ENCODE peak calls at places on chromosomes 4 and X, in four cellular contexts. F is lower lobe of right lung, T is mammary epithelial cell, Z is IMR-90. O is an unnamed sample.

GRCh38 chrX:670596-670995 is 40.0 kb downstream of the SHOX start:
- DNase-seq in F (no peak), T (no peak), Z (no peak), O (no peak)

GRCh38 chrX:38870386-38870895 is 69.2 kb downstream of the MID1IP1 start:
- DNase-seq in F (peak), T (no peak), Z (peak), O (no peak)

GRCh38 chr4:168408620-168409019 is 71.7 kb downstream of the DDX60L start:
- DNase-seq in Z (peak), T (peak), F (no peak), O (peak)

GRCh38 chrX:74421181-74422028 is at the start of gene SLC16A2:
- DNase-seq in F (peak), Z (peak), T (peak), O (peak)

GRCh38 chr4:16205298-16206164 is 20.7 kb downstream of the TAPT1 start:
- DNase-seq in Z (no peak), F (no peak), T (no peak), O (peak)

GRCh38 chr4:74100531-74100930 is 1.5 kb upstream of the CXCL2 start:
- DNase-seq in T (no peak), Z (no peak), F (no peak), O (no peak)

GRCh38 chr4:105933083-105933482 is 37.8 kb downstream of the NPNT start:
- DNase-seq in F (no peak), Z (no peak), T (no peak), O (no peak)

GRCh38 chr4:70187216-70187615 is 8.3 kb upstream of the ODAM start:
- DNase-seq in Z (no peak), F (no peak), T (no peak), O (no peak)

GRCh38 chr4:121144021-121144420 is 20.1 kb downstream of the TNIP3 start:
- DNase-seq in T (no peak), F (no peak), Z (no peak), O (no peak)

GRCh38 chrX:29911673-29912072 is 303.7 kb upstream of the MAGEB2 start:
- DNase-seq in T (no peak), F (no peak), Z (no peak), O (peak)

GRCh38 chr4:121358473-121358872 is 22.3 kb downstream of the QRFPR start:
- DNase-seq in F (no peak), T (peak), Z (peak), O (peak)

GRCh38 chr4:42789168-42789567 is 103.3 kb upstream of the GRXCR1 start:
- DNase-seq in T (no peak), Z (no peak), F (no peak), O (no peak)

GRCh38 chrX:119479845-119480244 is 11.6 kb downstream of the SLC25A5 start:
- DNase-seq in F (no peak), Z (no peak), T (peak), O (no peak)

GRCh38 chr4:189121336-189121735 is 819.3 kb upstream of the FRG1 start:
- DNase-seq in T (no peak), Z (no peak), F (no peak), O (no peak)

GRCh38 chr4:7466904-7467303 is 32.2 kb upstream of the PSAPL1 start:
- DNase-seq in T (no peak), F (no peak), Z (no peak), O (no peak)

GRCh38 chr4:2356123-2357069 is 62.0 kb downstream of the ZFYVE28 start:
- DNase-seq in Z (no peak), F (peak), T (no peak), O (no peak)

GRCh38 chr4:109079177-109079576 is 223.3 kb downstream of the COL25A1 start:
- DNase-seq in T (no peak), F (no peak), Z (peak), O (no peak)

GRCh38 chr4:54227261-54228063 is 1.6 kb upstream of the PDGFRA start:
- DNase-seq in F (peak), Z (peak), T (peak), O (peak)

GRCh38 chr4:108072300-108072699 is 82.6 kb downstream of the HADH start:
- DNase-seq in F (no peak), Z (no peak), T (no peak), O (no peak)

GRCh38 chr4:102606261-102606660 is 105.1 kb downstream of the NFKB1 start:
- DNase-seq in F (no peak), T (no peak), Z (no peak), O (no peak)

GRCh38 chr4:101981756-101982155 is 191.2 kb downstream of the BANK1 start:
- DNase-seq in T (peak), Z (no peak), F (no peak), O (no peak)

GRCh38 chrX:54482839-54483593 is 13.0 kb downstream of the FGD1 start:
- DNase-seq in T (no peak), Z (no peak), F (no peak), O (no peak)

GRCh38 chr4:72112514-72113156 is 80.8 kb downstream of the NPFFR2 start:
- DNase-seq in T (peak), F (no peak), Z (peak), O (peak)

GRCh38 chr4:7680731-7681130 is 246.0 kb upstream of the PSAPL1 start:
- DNase-seq in T (no peak), F (no peak), Z (no peak), O (no peak)

GRCh38 chr4:88320174-88320779 is 35.9 kb upstream of the PPM1K start:
- DNase-seq in F (no peak), Z (no peak), T (peak), O (no peak)

GRCh38 chrX:54495814-54496516 is at the start of gene FGD1:
- DNase-seq in Z (peak), T (peak), F (peak), O (peak)

GRCh38 chrX:135194684-135195083 is 23.5 kb upstream of the CT55 start:
- DNase-seq in Z (no peak), T (no peak), F (no peak), O (peak)

GRCh38 chr4:21113496-21114213 is 413.4 kb downstream of the PACRGL start:
- DNase-seq in T (peak), F (no peak), Z (no peak), O (no peak)

GRCh38 chr4:58138786-58139185 is 1028.6 kb upstream of the IGFBP7 start:
- DNase-seq in T (no peak), F (no peak), Z (no peak), O (no peak)

GRCh38 chr4:36256398-36256828 is 12.1 kb upstream of the ARAP2 start:
- DNase-seq in T (no peak), Z (no peak), F (no peak), O (no peak)

GRCh38 chr4:88276952-88277710 is 7.2 kb downstream of the PPM1K start:
- DNase-seq in Z (no peak), F (no peak), T (no peak), O (no peak)

GRCh38 chr4:125520258-125520990 is 205.7 kb downstream of the FAT4 start:
- DNase-seq in Z (peak), F (no peak), T (no peak), O (no peak)

GRCh38 chrX:43969504-43970501 is 3.4 kb downstream of the NDP start:
- DNase-seq in F (no peak), Z (peak), T (no peak), O (no peak)

DNA sequence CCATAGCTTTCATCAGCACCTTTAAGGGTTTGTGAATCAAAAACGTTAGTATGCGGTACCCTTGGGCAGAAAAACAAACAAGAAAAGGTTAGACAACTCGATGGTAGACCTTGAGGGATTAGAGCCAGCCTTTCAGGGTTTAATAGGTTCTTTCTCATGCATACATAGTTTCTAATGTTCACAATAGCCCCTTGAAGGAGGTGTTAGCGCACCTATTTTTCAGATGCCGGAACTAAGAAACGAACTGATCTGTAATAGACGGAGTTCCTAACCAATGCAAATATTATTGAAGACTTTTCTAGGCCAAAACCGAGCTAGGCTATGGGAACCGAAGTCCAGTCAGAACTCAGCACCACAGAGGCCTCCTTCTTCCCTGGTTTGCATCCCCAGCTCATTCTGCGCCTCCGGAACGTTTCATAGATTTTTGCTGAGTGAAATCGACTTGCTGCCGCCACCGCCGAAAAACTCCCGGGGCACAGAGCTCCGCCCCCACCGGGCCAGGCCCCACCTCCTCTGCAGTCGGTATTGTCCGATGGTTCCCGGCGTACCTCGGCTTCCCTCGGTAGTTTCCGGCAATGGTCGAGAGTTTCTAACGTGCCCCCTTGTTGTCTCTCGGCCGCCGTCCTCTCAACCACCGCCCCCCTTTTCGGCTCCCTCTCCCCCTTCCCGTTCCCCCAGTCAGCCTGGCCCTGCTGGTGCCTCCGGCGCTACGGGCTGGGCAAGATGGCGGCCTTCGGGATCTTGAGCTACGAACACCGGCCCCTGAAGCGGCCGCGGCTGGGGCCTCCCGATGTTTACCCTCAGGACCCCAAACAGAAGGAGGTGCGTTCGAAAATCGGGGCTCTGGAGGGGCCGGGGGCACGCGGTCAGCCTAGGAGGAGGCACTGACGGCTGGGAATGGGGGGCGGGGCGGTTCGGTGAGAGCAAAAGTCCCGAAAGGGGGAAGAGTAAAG is at the start of gene MED12:
- DNase-seq in T (peak), Z (peak), F (peak), O (peak)
- H3K4me3 ChIP-seq in T (peak), Z (peak), F (peak), O (peak)

GRCh38 chr4:186132577-186133277 is 28.2 kb downstream of the FAM149A start:
- DNase-seq in Z (peak), T (peak), F (no peak), O (peak)

GRCh38 chr4:186137193-186137792 is 32.8 kb downstream of the FAM149A start:
- DNase-seq in F (no peak), T (no peak), Z (peak), O (peak)

GRCh38 chr4:186128842-186129241 is 24.3 kb downstream of the FAM149A start:
- DNase-seq in F (no peak), T (no peak), Z (no peak), O (no peak)

GRCh38 chr4:186131935-186132334 is 27.4 kb downstream of the FAM149A start:
- DNase-seq in Z (no peak), F (no peak), T (no peak), O (no peak)

GRCh38 chr4:186134254-186134653 is 29.8 kb downstream of the FAM149A start:
- DNase-seq in Z (no peak), F (no peak), T (no peak), O (no peak)
- H3K4me3 ChIP-seq in Z (no peak), F (no peak), T (no peak), O (no peak)

DNA sequence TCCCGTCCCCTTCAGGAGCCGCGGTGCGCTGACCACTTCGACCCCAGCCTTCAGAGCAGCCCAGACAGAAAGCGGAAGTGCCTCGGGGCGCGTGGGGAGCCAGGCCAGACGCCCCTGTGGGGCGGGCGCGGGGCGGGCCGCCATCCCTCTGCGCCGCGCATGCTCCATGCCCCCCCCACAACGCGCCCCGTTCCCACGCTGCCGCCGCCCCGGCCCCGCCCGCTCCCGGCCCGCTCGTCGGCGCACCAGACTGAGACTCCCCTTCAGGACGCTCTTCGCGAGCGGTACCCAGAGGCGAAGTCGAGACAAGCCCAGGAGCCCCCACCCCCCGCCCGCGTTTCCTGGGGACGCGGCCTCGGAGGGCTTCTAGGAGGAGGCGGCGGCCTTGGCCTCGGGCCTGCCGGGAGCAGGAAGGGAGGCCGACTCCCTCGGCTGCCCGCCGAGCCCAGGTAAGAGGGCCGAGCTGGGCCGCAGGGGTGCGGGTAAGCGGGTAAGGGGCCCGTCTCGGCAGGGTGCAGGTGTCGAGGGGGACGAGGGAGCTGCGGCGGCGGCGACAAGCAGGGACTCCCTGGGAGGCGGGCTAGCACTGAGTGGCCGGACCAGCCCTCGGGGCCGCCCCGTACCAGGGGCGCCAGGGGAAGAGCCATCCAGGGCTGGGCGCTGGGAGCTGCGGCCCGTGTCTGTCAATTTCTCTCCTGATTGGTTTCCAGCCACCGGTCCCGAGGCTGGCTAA is at the start of gene ZFP92:
- DNase-seq in T (no peak), F (peak), Z (no peak), O (no peak)
- H3K4me3 ChIP-seq in T (peak), F (peak), Z (peak), O (peak)

DNA sequence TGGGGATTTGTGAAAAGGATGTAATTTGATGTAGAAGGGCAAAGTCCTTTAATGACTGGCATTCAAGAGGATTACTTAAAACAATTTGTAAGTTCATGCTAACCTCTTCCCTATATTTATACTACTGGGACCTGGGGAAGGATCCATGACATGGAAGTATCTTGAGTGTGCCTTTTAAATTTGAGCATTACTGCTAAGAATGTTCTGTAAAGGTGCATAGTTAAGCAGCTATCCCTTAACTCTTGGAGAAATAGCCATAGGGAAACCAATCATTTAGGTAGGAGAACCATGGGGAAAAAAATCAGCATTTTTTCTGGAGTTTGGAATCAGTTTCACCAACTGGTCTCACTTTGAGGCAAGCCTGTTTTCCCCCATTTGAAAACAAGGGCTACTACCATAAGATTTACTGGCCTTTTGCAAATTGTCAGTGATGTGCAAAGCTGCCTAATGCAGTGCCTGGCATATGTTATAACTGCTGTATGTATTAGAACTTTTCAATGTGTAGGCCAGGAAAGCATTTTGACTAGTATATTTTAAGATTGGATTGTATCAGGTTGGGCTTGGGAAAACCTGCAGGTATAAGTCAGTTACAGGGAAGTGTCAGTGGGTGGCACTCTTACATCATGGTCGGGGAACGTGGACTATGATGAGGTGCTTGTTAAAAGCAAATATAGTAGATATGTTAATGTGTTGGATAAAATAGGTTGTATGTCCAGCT is 72.1 kb downstream of the PRSS12 start:
- DNase-seq in T (peak), Z (peak), F (no peak), O (peak)
- H3K4me3 ChIP-seq in T (peak), Z (peak), F (peak), O (peak)

O was measured in A673.